ENCODE peak calls at places on chromosomes 16 and 17, in ten cellular contexts. S is tibial artery, Z is endodermal cell, L is OCI-LY7, H is A549, A is left ventricle myocardium inferior, V is keratinocyte, D is stomach, P is spleen, X is body of pancreas. T is an unnamed sample. For H3K4me1, the result is how much of the 10 kb centered on the place peaks cover.

GRCh38 chr17:77286641-77287431 is 146.1 kb downstream of the SEC14L1 start:
- DNase-seq in Z (no peak), P (no peak), A (peak), X (peak), L (no peak), D (peak), S (no peak), V (peak), H (peak), T (peak)

GRCh38 chr16:79891458-79891857 is 290.9 kb upstream of the MAF start:
- DNase-seq in P (no peak), S (no peak), V (no peak), D (no peak), H (no peak), Z (no peak), X (no peak), A (no peak), L (no peak), T (no peak)

GRCh38 chr17:68792873-68793272 is 162.3 kb downstream of the ABCA8 start:
- DNase-seq in V (no peak), D (no peak), P (no peak), X (no peak), Z (no peak), S (no peak), L (no peak), A (no peak), H (no peak), T (no peak)

GRCh38 chr17:19005789-19006430 is 1.3 kb upstream of the FAM83G start:
- DNase-seq in L (no peak), P (no peak), X (no peak), D (no peak), A (no peak), H (no peak), V (no peak), S (no peak), Z (no peak), T (no peak)

GRCh38 chr17:77796201-77796860 is 162.2 kb upstream of the TNRC6C start:
- DNase-seq in V (no peak), H (no peak), P (peak), L (no peak), S (peak), D (no peak), A (no peak), Z (no peak), X (no peak), T (peak)

GRCh38 chr17:62888148-62888547 is 77.9 kb upstream of the TANC2 start:
- DNase-seq in X (no peak), S (no peak), L (no peak), H (no peak), D (no peak), V (no peak), Z (no peak), A (no peak), P (no peak), T (no peak)

GRCh38 chr17:64491034-64491860 is 5.6 kb downstream of the POLG2 start:
- DNase-seq in V (no peak), P (no peak), S (no peak), D (no peak), A (no peak), L (peak), H (no peak), Z (peak), X (no peak), T (no peak)

GRCh38 chr16:22739077-22739476 is 74.9 kb upstream of the HS3ST2 start:
- DNase-seq in S (no peak), X (no peak), D (no peak), H (no peak), L (peak), A (no peak), P (no peak), Z (no peak), V (no peak), T (no peak)

GRCh38 chr16:30113031-30113710 is at the start of gene GDPD3:
- DNase-seq in X (no peak), L (no peak), S (no peak), Z (peak), P (no peak), H (no peak), V (no peak), A (peak), D (peak), T (no peak)

GRCh38 chr16:4680673-4681470 is 12.5 kb upstream of the NUDT16L1 start:
- DNase-seq in S (no peak), D (peak), V (no peak), L (no peak), P (peak), X (no peak), A (peak), H (no peak), Z (peak), T (peak)

GRCh38 chr17:35073991-35074627 is 10.6 kb upstream of the RFFL start:
- DNase-seq in D (no peak), P (no peak), V (no peak), A (no peak), S (no peak), L (no peak), H (no peak), X (no peak), Z (no peak), T (no peak)

GRCh38 chr17:69192754-69193153 is 35.9 kb downstream of the ABCA10 start:
- DNase-seq in D (no peak), A (no peak), P (no peak), X (no peak), S (no peak), Z (no peak), V (no peak), L (no peak), H (no peak), T (no peak)

GRCh38 chr17:42404326-42405055 is 16.2 kb upstream of the STAT3 start:
- DNase-seq in P (no peak), X (no peak), S (no peak), H (no peak), A (no peak), L (no peak), Z (no peak), D (no peak), V (no peak), T (no peak)
- H3K4me1 ChIP-seq in P (under half), X (under half), S (half or more), H (half or more), A (half or more), L (under half), Z (under half), D (half or more), V (under half), T (half or more)

GRCh38 chr17:47841488-47842308 is 625 bp upstream of the SCRN2 start:
- DNase-seq in D (no peak), S (no peak), X (no peak), H (no peak), Z (no peak), V (no peak), A (no peak), P (no peak), L (no peak), T (no peak)
- H3K27ac ChIP-seq in D (peak), S (peak), X (peak), H (peak), Z (no peak), V (peak), A (peak), P (peak), L (no peak), T (peak)

GRCh38 chr16:50862818-50863672 is 121.2 kb downstream of the CYLD start:
- DNase-seq in Z (no peak), A (no peak), X (no peak), D (no peak), P (no peak), S (no peak), L (no peak), V (no peak), H (no peak), T (no peak)
- TF ChIP-seq CTCF in Z (peak), A (no peak), X (no peak), D (no peak), P (no peak), S (no peak), L (no peak), V (peak), H (no peak), T (no peak)

GRCh38 chr16:87854907-87855683 is 14.2 kb downstream of the SLC7A5 start:
- DNase-seq in V (no peak), S (no peak), H (no peak), P (peak), D (no peak), L (no peak), X (no peak), Z (no peak), A (no peak), T (no peak)
- H3K4me1 ChIP-seq in V (half or more), S (under half), H (half or more), P (under half), D (half or more), L (half or more), X (under half), Z (half or more), A (half or more), T (under half)